ENCODE peak calls at places on chromosomes 7 and 10, in seven cellular contexts. P is SK-N-SH, Z is GM12878, O is H1, F is HCT116, K is K562, N is HepG2. C is an unnamed sample. For H3K4me1, the result is how much of the 10 kb centered on the place peaks cover.

GRCh38 chr7:92847305-92847704 is 10.9 kb upstream of the CDK6 start:
- DNase-seq in P (no peak), Z (no peak), O (no peak), F (no peak), K (no peak), N (peak), C (no peak)

GRCh38 chr10:77392851-77393250 is 244.8 kb downstream of the KCNMA1 start:
- DNase-seq in P (no peak), Z (no peak), O (no peak), F (peak), K (no peak), N (no peak), C (peak)

GRCh38 chr10:74926791-74927585 is 100.6 kb downstream of the KAT6B start:
- DNase-seq in P (no peak), Z (no peak), O (no peak), F (no peak), K (no peak), N (peak), C (no peak)

GRCh38 chr7:136247211-136247610 is 270.1 kb upstream of the MTPN start:
- DNase-seq in P (no peak), Z (no peak), O (no peak), F (no peak), K (peak), N (no peak), C (no peak)

GRCh38 chr7:71752171-71752935 is 620.4 kb downstream of the GALNT17 start:
- DNase-seq in P (peak), Z (no peak), O (peak), F (no peak), K (peak), N (peak), C (no peak)

GRCh38 chr7:22481726-22482125 is 18.3 kb downstream of the STEAP1B start:
- DNase-seq in P (no peak), Z (peak), O (no peak), F (no peak), K (no peak), N (no peak), C (peak)

GRCh38 chr7:31521336-31522010 is 7.6 kb downstream of the ITPRID1 start:
- DNase-seq in P (no peak), Z (no peak), O (no peak), F (no peak), K (no peak), N (no peak), C (no peak)

GRCh38 chr10:79380125-79380917 is 33.1 kb downstream of the PPIF start:
- DNase-seq in P (no peak), Z (no peak), O (no peak), F (no peak), K (no peak), N (peak), C (no peak)

GRCh38 chr10:49568235-49568634 is 29.3 kb upstream of the ERCC6 start:
- DNase-seq in P (no peak), Z (peak), O (no peak), F (no peak), K (no peak), N (no peak), C (no peak)

GRCh38 chr7:139023076-139023475 is 12.8 kb downstream of the ZC3HAV1L start:
- DNase-seq in P (no peak), Z (no peak), O (no peak), F (no peak), K (no peak), N (no peak), C (no peak)

GRCh38 chr7:84729284-84729683 is 457.6 kb downstream of the SEMA3D start:
- DNase-seq in P (no peak), Z (no peak), O (no peak), F (no peak), K (peak), N (no peak), C (no peak)

GRCh38 chr10:123427386-123427785 is 238.8 kb upstream of the GPR26 start:
- DNase-seq in P (no peak), Z (no peak), O (no peak), F (no peak), K (no peak), N (peak), C (no peak)

GRCh38 chr7:44740040-44740439 is 8.6 kb upstream of the ZMIZ2 start:
- DNase-seq in P (no peak), Z (no peak), O (no peak), F (no peak), K (no peak), N (no peak), C (no peak)

GRCh38 chr7:149670288-149670687 is 103.1 kb downstream of the ZNF467 start:
- DNase-seq in P (peak), Z (no peak), O (no peak), F (no peak), K (no peak), N (no peak), C (peak)

GRCh38 chr7:138429577-138430250 is 30.3 kb upstream of the TRIM24 start:
- DNase-seq in P (no peak), Z (no peak), O (no peak), F (no peak), K (no peak), N (no peak), C (no peak)

GRCh38 chr7:118573065-118573464 is 348.6 kb downstream of the ANKRD7 start:
- DNase-seq in P (peak), Z (no peak), O (no peak), F (no peak), K (no peak), N (no peak), C (no peak)

GRCh38 chr10:35565602-35566061 is 39.5 kb upstream of the GJD4 start:
- DNase-seq in P (no peak), Z (no peak), O (no peak), F (no peak), K (no peak), N (no peak), C (no peak)

GRCh38 chr10:128063736-128064614 is 62.2 kb downstream of the MKI67 start:
- DNase-seq in P (no peak), Z (no peak), O (no peak), F (no peak), K (no peak), N (no peak), C (no peak)

GRCh38 chr7:157678503-157678902 is 341.7 kb downstream of the DNAJB6 start:
- DNase-seq in P (no peak), Z (no peak), O (no peak), F (no peak), K (no peak), N (peak), C (no peak)

DNA sequence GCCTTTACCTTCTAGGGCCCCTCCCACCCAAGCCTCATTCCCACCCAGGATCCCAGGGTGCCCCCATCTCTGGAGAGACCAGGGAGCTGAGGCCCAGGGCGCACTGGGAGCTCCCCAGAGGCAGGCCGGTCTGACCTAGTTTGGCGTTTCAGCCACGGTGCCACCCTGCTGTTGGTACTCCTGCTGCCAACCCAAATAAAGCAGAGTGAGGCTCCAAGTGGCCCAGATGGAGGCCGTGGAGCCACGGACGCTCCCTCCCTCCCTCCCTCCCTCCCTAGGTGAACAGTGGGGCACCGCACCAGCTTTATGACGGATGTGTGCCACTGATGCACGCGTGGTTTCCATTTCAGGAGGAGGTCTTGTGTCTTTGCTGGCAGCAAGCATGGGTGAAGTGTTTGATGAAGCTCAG is 1.8 kb downstream of the INPP5A start:
- DNase-seq in P (no peak), Z (no peak), O (no peak), F (no peak), K (no peak), N (no peak), C (no peak)
- TF ChIP-seq POLR2AphosphoS5 in P (no peak), Z (no peak), O (no peak), F (no peak), K (no peak), N (no peak), C (no peak)

DNA sequence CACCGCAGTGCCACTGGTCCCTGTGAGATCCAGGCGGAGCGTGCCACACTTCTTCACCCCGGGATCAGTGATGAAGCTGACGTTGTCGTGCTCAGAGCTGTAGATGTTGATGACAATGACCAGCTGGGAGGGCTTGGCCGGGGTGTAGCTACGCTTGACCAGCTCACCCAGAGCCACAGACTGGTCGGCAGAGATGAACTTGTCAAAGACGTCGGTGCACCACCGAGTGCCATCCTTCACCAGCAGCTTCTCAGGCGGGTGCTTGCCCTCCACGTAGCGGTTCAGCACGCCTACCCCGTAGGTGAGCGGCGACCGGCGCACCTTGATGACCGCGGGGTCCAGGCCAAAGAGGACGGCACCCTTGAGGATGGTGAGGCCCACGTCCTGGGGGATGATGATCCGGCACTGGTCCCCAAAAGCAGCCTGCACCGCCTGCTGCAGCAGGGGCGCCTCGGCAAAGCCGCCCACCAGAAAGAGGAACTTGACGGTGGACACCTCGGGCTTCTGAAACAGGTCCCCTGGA is 54.2 kb downstream of the PNLIPRP2 start:
- DNase-seq in P (no peak), Z (no peak), O (no peak), F (no peak), K (no peak), N (no peak), C (no peak)
- H3K9ac ChIP-seq in P (no peak), Z (no peak), O (no peak), F (no peak), K (no peak), N (no peak), C (no peak)

GRCh38 chr7:100676501-100677306 is 3.2 kb downstream of the GNB2 start:
- DNase-seq in P (no peak), Z (no peak), O (no peak), F (no peak), K (no peak), N (no peak), C (no peak)

GRCh38 chr7:100679927-100680588 is 6.5 kb downstream of the GNB2 start:
- DNase-seq in P (peak), Z (no peak), O (no peak), F (no peak), K (peak), N (no peak), C (no peak)

GRCh38 chr7:100679129-100679926 is 5.8 kb downstream of the GNB2 start:
- DNase-seq in P (peak), Z (no peak), O (no peak), F (no peak), K (no peak), N (no peak), C (no peak)

GRCh38 chr7:100677308-100678095 is 4.0 kb downstream of the GNB2 start:
- DNase-seq in P (peak), Z (no peak), O (no peak), F (no peak), K (no peak), N (no peak), C (no peak)

DNA sequence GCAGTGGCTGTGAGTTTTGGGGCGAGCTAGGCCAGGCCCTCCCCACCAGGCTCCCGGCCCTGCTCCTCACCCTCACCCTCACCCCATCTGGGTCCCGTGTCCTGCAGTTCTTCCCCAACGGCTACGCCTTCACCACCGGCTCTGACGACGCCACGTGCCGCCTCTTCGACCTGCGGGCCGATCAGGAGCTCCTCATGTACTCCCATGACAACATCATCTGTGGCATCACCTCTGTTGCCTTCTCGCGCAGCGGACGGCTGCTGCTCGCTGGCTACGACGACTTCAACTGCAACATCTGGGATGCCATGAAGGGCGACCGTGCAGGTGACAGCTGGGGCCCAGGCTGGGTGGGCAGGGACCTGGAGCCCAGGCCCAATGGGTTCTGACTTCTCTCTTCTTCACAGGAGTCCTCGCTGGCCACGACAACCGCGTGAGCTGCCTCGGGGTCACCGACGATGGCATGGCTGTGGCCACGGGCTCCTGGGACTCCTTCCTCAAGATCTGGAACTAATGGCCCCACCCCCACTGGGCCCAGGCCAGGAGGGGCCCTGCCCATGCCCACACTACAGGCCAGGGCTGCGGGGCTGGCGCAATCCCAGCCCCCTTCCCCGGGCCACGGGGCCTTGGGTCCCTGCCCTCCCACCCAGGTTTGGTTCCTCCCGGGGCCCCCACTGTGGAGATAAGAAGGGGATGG is 4.9 kb downstream of the GNB2 start:
- DNase-seq in P (peak), Z (no peak), O (peak), F (no peak), K (no peak), N (no peak), C (no peak)
- H3K4me1 ChIP-seq in P (under half), Z (under half), O (under half), F (under half), K (under half), N (under half), C (under half)

GRCh38 chr10:124999433-125000365 is 57.8 kb downstream of the ZRANB1 start:
- DNase-seq in P (peak), Z (no peak), O (no peak), F (no peak), K (no peak), N (no peak), C (peak)
- TF ChIP-seq POLR2AphosphoS5 in P (no peak), Z (no peak), O (no peak), F (no peak), K (no peak), N (no peak), C (no peak)

DNA sequence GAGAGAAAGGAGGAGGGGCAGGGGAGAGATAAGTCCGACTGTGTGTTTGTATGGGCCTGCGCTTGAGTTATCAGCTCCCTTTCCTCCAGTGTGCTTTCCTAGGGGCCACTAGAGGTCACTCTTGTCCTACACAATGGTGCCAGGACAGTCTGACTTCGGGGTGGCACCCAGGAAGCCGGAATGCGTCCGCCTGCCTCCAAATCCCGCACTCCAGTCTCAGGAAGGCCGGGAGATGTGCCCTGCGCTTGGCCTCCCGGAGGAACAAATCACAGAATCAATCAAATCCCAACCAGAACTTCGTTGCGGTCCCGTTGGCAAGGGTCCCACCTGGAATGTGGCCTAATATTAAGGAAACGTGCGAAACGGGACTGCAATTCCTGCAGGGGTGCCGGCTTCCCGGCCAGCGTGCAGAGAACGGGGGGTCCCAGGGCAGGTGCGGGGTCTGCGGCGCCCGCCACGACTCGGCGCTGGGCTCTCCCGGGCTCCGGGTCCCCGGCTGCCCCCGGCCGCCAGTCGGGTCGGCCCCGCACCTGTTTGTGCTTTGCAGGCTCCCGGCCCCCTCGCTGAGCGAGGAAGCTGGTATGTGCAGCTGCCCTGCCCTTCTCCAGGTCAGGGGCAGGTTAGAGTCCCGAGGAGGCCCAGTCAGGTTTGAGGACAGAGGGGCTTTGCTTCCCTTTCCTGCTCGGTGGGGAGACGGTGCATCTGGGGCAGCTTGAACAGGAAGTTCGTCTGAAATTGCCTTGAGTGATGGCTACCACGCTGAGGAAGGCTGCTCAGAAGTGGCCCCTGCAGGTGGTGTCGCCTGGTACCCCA is 21.0 kb upstream of the HPS1 start:
- DNase-seq in P (peak), Z (peak), O (peak), F (peak), K (peak), N (peak), C (peak)
- H3K9ac ChIP-seq in P (no peak), Z (peak), O (no peak), F (no peak), K (peak), N (peak), C (no peak)